ENCODE peak calls at places on chromosomes 12 and 14, in six cellular contexts. H is epithelial cell of prostate, Y is neuronal stem cell, O is A549, W is testis, T is foreskin keratinocyte. E is an unnamed sample.

GRCh38 chr12:104524026-104524425 is 67.3 kb downstream of the CHST11 start:
- DNase-seq in H (no peak), Y (no peak), O (no peak), W (no peak), T (no peak), E (no peak)

GRCh38 chr12:126389215-126389841 is 1324.1 kb downstream of the AACS start:
- DNase-seq in H (no peak), Y (no peak), O (no peak), W (no peak), T (peak), E (no peak)

GRCh38 chr12:20588057-20588456 is 107.1 kb upstream of the SLCO1C1 start:
- DNase-seq in H (no peak), Y (no peak), O (no peak), W (no peak), T (no peak), E (no peak)

GRCh38 chr12:107670999-107671643 is 14.5 kb upstream of the PWP1 start:
- DNase-seq in H (no peak), Y (no peak), O (peak), W (peak), T (no peak), E (no peak)

GRCh38 chr14:44564908-44565307 is 57.8 kb upstream of the FSCB start:
- DNase-seq in H (no peak), Y (no peak), O (no peak), W (no peak), T (no peak), E (no peak)

GRCh38 chr14:90664911-90665695 is 151.1 kb downstream of the TTC7B start:
- DNase-seq in H (no peak), Y (no peak), O (no peak), W (no peak), T (no peak), E (no peak)

GRCh38 chr12:115466076-115466475 is 782.1 kb upstream of the TBX3 start:
- DNase-seq in H (no peak), Y (no peak), O (no peak), W (no peak), T (no peak), E (no peak)

GRCh38 chr12:12327802-12328201 is 22.2 kb downstream of the MANSC1 start:
- DNase-seq in H (no peak), Y (no peak), O (peak), W (no peak), T (peak), E (no peak)

GRCh38 chr14:67420102-67420739 is 8.3 kb upstream of the PLEK2 start:
- DNase-seq in H (no peak), Y (no peak), O (no peak), W (no peak), T (no peak), E (no peak)

GRCh38 chr12:39329015-39329414 is 113.9 kb downstream of the KIF21A start:
- DNase-seq in H (no peak), Y (no peak), O (no peak), W (no peak), T (peak), E (no peak)

GRCh38 chr12:90209029-90209428 is 500.4 kb upstream of the ATP2B1 start:
- DNase-seq in H (no peak), Y (no peak), O (no peak), W (no peak), T (no peak), E (no peak)

DNA sequence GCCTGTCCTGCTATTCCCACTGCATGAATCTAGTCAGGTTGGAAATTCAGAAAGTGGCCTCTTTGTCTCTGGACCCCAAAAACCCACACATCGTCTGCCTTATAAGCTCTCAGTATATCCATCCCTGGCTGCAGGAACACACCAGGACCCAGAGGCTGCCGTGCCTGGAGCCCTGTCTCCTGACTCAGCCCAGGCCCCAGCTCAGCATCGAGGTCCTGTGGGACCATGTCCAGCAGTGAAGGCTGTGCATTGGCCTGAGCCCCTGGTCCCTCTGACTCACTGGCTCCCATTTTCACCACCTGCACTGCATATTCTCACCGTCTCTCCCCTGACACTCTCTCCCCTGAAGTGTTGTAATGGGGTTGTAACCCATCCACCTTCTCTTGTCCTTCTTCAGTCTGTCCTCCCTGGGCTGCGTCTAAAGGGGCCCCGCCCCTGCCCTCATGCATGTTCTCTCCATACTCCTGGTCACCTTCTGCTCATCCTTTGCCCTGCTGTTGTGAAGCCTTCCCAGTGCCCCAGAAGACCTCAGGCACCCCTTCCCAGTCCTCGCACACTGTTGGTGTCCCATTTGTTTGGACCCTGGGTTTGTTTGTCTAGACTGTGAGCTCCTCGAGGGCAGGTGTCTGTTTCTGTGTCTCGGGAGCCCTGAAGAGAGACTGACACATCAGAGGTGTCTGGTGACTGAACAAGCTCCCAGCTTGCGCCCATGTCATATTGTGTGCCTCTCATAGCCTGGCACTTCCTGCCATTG is 43.8 kb downstream of the EVL start:
- DNase-seq in H (no peak), Y (no peak), O (no peak), W (no peak), T (no peak), E (no peak)
- H3K27ac ChIP-seq in H (no peak), Y (no peak), O (peak), W (no peak), T (no peak), E (no peak)

GRCh38 chr14:103856105-103856504 is 8.7 kb upstream of the PPP1R13B start:
- DNase-seq in H (no peak), Y (no peak), O (no peak), W (no peak), T (no peak), E (no peak)
- H3K27ac ChIP-seq in H (no peak), Y (no peak), O (no peak), W (no peak), T (no peak), E (no peak)

DNA sequence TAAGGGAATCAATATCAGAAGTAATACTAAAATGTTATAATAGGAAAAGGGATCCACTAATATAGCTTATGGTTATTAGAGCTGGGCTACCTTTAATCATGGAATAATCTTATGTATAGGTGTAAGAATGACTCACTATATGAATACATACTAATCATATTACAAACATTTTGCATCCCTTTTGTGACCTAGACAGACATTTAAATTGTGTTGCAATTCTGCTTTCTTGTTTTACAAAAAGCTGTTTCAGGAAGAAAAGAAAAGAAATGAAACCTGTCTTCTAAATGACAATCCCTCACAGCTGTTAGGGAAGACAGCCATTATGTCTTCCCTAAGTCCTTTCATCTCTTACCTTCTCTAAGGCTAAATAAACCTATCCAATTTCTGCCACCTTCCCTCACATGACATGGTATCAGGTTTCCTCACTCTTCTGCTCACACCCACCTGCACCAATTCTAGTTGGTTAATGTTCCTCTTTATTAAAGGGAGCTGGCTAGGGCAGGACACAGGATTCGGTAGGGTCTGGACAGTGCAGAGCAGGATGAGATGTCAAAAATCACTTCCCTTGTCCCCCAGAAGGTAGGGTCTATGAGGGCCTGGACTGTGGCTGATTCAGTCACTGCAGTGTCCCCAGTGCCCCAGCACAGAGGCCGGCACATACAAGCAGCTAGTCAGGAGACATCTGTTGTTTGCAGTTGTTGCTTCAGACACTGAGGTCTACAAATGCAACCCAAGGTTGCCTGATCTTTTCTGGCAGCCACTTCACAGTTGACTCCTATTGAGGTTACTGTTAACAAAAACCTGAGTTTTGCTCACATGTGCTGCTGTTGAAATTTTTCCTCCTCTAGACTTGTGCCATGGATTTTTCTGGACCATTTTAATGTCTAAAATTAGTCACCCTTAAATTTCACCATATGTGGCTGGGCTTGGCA is 3.8 kb downstream of the DHRS7 start:
- DNase-seq in H (no peak), Y (no peak), O (no peak), W (no peak), T (peak), E (no peak)
- H3K27ac ChIP-seq in H (peak), Y (no peak), O (no peak), W (peak), T (no peak), E (no peak)

DNA sequence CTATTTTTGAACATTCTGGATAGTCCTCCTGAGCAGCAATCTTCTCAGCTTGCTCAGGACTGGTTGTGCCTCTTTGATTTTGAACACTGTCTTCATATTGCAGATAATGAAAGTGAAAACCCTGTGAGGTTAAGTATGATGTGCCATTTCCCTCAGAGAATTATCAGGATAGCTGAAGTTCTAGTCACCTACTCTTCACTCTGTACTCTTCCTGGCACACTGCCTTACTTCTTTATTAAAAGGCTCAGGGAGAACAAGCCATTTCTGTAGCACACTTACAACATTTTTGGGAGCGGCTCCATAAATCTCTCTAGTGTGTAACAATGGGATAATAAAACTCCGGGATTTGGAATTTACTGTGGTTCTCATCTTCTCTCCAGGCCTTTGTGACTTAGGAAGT is 53.3 kb upstream of the LDHB start:
- DNase-seq in H (no peak), Y (no peak), O (no peak), W (no peak), T (peak), E (no peak)
- H3K27ac ChIP-seq in H (no peak), Y (no peak), O (no peak), W (no peak), T (no peak), E (no peak)

GRCh38 chr12:57080855-57081254 is 2.3 kb upstream of the NEMP1 start:
- DNase-seq in H (no peak), Y (no peak), O (no peak), W (no peak), T (no peak), E (no peak)

GRCh38 chr12:57078519-57079404 is at the start of gene NEMP1:
- DNase-seq in H (peak), Y (peak), O (peak), W (peak), T (peak), E (peak)

GRCh38 chr12:57079821-57080220 is 1.2 kb upstream of the NEMP1 start:
- DNase-seq in H (no peak), Y (no peak), O (no peak), W (no peak), T (no peak), E (no peak)
- H3K27ac ChIP-seq in H (no peak), Y (no peak), O (no peak), W (no peak), T (no peak), E (peak)

DNA sequence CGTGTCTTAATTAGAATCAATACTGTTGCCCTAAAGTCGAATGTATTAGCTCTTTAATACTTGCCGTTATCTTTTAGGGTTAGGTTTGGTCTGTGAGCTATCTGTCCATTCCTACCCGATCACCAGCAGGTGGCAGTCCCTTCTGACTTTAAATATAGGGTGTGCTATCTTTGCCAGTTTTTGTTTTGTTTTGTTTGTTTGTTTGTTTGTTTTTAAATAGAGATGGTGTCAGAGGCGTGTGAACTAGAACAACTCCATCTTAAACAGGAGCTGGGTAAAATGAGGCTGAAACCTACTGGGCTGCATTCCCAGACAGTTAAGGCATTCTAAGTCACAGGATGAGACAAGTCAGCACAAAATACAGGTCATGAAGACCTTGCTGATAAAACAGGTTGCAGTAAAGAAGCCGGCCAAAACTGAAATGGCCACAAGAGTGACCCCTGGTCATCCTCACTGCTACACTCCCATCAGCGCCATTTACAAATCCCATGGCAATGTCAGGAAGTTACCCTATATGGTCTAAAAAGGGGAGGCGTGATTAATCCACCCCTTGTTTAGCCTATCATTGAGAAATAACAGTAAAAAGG is 1.5 kb downstream of the ATF1 start:
- DNase-seq in H (no peak), Y (peak), O (peak), W (peak), T (peak), E (peak)
- H3K27ac ChIP-seq in H (peak), Y (no peak), O (peak), W (peak), T (peak), E (peak)

GRCh38 chr12:571795-572531 is 91.3 kb downstream of the NINJ2 start:
- DNase-seq in H (no peak), Y (no peak), O (peak), W (peak), T (no peak), E (peak)

GRCh38 chr12:570949-571794 is 92.1 kb downstream of the NINJ2 start:
- DNase-seq in H (peak), Y (no peak), O (peak), W (peak), T (peak), E (peak)

GRCh38 chr12:573226-573625 is 90.0 kb downstream of the NINJ2 start:
- DNase-seq in H (no peak), Y (no peak), O (no peak), W (no peak), T (no peak), E (no peak)

GRCh38 chr12:574475-575128 is 88.6 kb downstream of the NINJ2 start:
- DNase-seq in H (peak), Y (no peak), O (no peak), W (no peak), T (peak), E (no peak)

GRCh38 chr12:572532-572899 is 90.7 kb downstream of the NINJ2 start:
- DNase-seq in H (no peak), Y (no peak), O (peak), W (no peak), T (peak), E (peak)
- H3K27ac ChIP-seq in H (peak), Y (no peak), O (peak), W (peak), T (no peak), E (peak)

GRCh38 chr14:100651999-100652508 is 64.8 kb upstream of the BEGAIN start:
- DNase-seq in H (no peak), Y (no peak), O (no peak), W (no peak), T (peak), E (no peak)
- H3K27ac ChIP-seq in H (no peak), Y (no peak), O (no peak), W (no peak), T (no peak), E (no peak)

GRCh38 chr12:66139328-66139727 is 8.8 kb upstream of the LLPH start:
- DNase-seq in H (no peak), Y (no peak), O (no peak), W (no peak), T (no peak), E (no peak)

GRCh38 chr12:66137937-66138336 is 7.4 kb upstream of the LLPH start:
- DNase-seq in H (no peak), Y (no peak), O (no peak), W (no peak), T (peak), E (no peak)

GRCh38 chr12:66140726-66141125 is 10.2 kb upstream of the LLPH start:
- DNase-seq in H (no peak), Y (no peak), O (peak), W (no peak), T (no peak), E (no peak)

GRCh38 chr12:66143868-66144267 is 13.3 kb upstream of the LLPH start:
- DNase-seq in H (no peak), Y (no peak), O (no peak), W (no peak), T (no peak), E (no peak)

GRCh38 chr12:66141299-66141698 is 10.7 kb upstream of the LLPH start:
- DNase-seq in H (no peak), Y (no peak), O (no peak), W (no peak), T (no peak), E (no peak)
- H3K27ac ChIP-seq in H (no peak), Y (no peak), O (no peak), W (no peak), T (no peak), E (no peak)

GRCh38 chr12:851343-851742 is 98.2 kb downstream of the RAD52 start:
- DNase-seq in H (no peak), Y (no peak), O (no peak), W (no peak), T (no peak), E (no peak)

GRCh38 chr12:846376-846775 is 94.0 kb downstream of the WNK1 start:
- DNase-seq in H (no peak), Y (no peak), O (no peak), W (no peak), T (no peak), E (no peak)

GRCh38 chr12:851913-852312 is 97.6 kb downstream of the RAD52 start:
- DNase-seq in H (no peak), Y (no peak), O (peak), W (no peak), T (peak), E (no peak)

GRCh38 chr12:848519-849191 is 96.3 kb downstream of the WNK1 start:
- DNase-seq in H (no peak), Y (no peak), O (no peak), W (no peak), T (no peak), E (no peak)

DNA sequence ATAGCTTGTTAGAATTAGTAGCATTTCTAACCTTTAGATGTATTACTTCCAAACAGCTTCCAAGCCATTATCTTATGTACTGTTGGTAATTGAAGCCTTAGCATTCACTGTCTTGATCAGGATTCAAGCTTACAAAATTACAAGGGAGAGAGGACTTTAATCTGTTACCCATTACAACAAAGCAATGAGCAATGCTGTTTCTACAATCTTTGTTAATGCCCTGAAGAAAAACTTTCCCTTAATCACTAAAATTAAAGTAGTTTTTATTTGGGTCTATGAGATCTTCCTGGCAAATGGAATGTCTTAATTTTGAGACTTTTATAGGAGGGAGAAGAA is 96.8 kb downstream of the WNK1 start:
- DNase-seq in H (no peak), Y (no peak), O (no peak), W (no peak), T (no peak), E (no peak)
- H3K27ac ChIP-seq in H (peak), Y (no peak), O (no peak), W (no peak), T (peak), E (no peak)

E was measured in Panc1.